ENCODE peak calls at places on chromosome 1, in seven cellular contexts. O is T-helper 2 cell; K is M059J; B is foreskin fibroblast; A is heart left ventricle; Q is stimulated activated CD8-positive, alpha-beta memory T cell treated with anti-CD3 and anti-CD28 coated beads, Interleukin-4, amount 100 ng/mL, for 1 hour; L is tibial nerve. P is an unnamed sample.
A peak's percentile ranks its signal among the peaks of the same experiment; 100 is the strongest.

GRCh38 chr1:89794406-89794805 is 26.4 kb upstream of the LRRC8D start:
- DNase-seq in A (no peak), Q (no peak), O (no peak), K (peak; percentile 53), B (no peak), L (no peak), P (no peak)

GRCh38 chr1:25458550-25459298 is 28.0 kb downstream of the MACO1 start:
- DNase-seq in O (no peak), B (no peak), K (no peak), L (no peak), A (no peak), Q (no peak), P (no peak)

GRCh38 chr1:99728494-99729235 is 37.8 kb downstream of the FRRS1 start:
- DNase-seq in K (peak; percentile 36), O (no peak), A (no peak), L (no peak), B (peak; percentile 17), Q (no peak), P (peak; percentile 7)

GRCh38 chr1:89254658-89255287 is 17.9 kb downstream of the GBP5 start:
- DNase-seq in K (peak; percentile 43), B (no peak), A (no peak), Q (no peak), L (no peak), O (no peak), P (peak; percentile 98)

GRCh38 chr1:184568148-184568547 is 181.3 kb downstream of the C1orf21 start:
- DNase-seq in B (no peak), K (no peak), Q (no peak), O (no peak), A (no peak), L (no peak), P (no peak)

GRCh38 chr1:36400825-36401601 is 3.3 kb upstream of the LSM10 start:
- DNase-seq in L (peak; percentile 40), K (peak; percentile 15), A (peak; percentile 86), Q (peak; percentile 37), O (peak; percentile 4), B (peak; percentile 88), P (no peak)

GRCh38 chr1:89547563-89548485 is 23.2 kb downstream of the LRRC8B start:
- DNase-seq in O (no peak), B (peak; percentile 82), Q (no peak), L (no peak), K (peak; percentile 35), A (no peak), P (peak; percentile 94)

GRCh38 chr1:9807541-9807940 is 16.2 kb downstream of the CLSTN1 start:
- DNase-seq in L (no peak), O (no peak), A (no peak), K (no peak), B (no peak), Q (no peak), P (no peak)

GRCh38 chr1:204736861-204737260 is 51.3 kb upstream of the LRRN2 start:
- DNase-seq in Q (no peak), A (no peak), B (no peak), L (no peak), O (no peak), K (no peak), P (peak; percentile 88)

GRCh38 chr1:178502856-178503255 is 6.1 kb upstream of the CLEC20A start:
- DNase-seq in O (no peak), L (no peak), A (no peak), Q (no peak), K (no peak), B (no peak), P (no peak)